ENCODE peak calls at places on chromosome 9, in eight cellular contexts. D is spleen; B is H1; T is sigmoid colon; U is heart left ventricle; O is A549; Z is CD8-positive, alpha-beta T cell; Q is naive thymus-derived CD4-positive, alpha-beta T cell. F is an unnamed sample.

GRCh38 chr9:83027153-83027867 is 35.6 kb downstream of the RASEF start:
- DNase-seq in D (no peak), B (no peak), T (no peak), U (no peak), O (peak; percentile 83), Z (no peak), Q (no peak), F (no peak)

GRCh38 chr9:92196909-92197308 is 81.7 kb upstream of the SPTLC1 start:
- DNase-seq in D (no peak), B (no peak), T (no peak), U (no peak), O (no peak), Z (no peak), Q (no peak), F (no peak)

GRCh38 chr9:4581861-4582565 is 80.1 kb upstream of the PLPP6 start:
- DNase-seq in D (no peak), B (no peak), T (no peak), U (no peak), O (no peak), Z (no peak), Q (no peak), F (no peak)

GRCh38 chr9:101028346-101029299 is at the start of gene PLPPR1:
- DNase-seq in D (peak; percentile 66), B (peak; percentile 47), T (peak; percentile 61), U (peak; percentile 25), O (peak; percentile 53), Z (no peak), Q (no peak), F (peak; percentile 82)

GRCh38 chr9:26361010-26361409 is 531.6 kb downstream of the CAAP1 start:
- DNase-seq in D (no peak), B (no peak), T (no peak), U (no peak), O (no peak), Z (no peak), Q (no peak), F (no peak)

GRCh38 chr9:85534340-85534739 is 207.4 kb downstream of the AGTPBP1 start:
- DNase-seq in D (peak; percentile 78), B (no peak), T (no peak), U (peak; percentile 34), O (no peak), Z (no peak), Q (no peak), F (no peak)

GRCh38 chr9:5957166-5957565 is 58.3 kb downstream of the RANBP6 start:
- DNase-seq in D (no peak), B (no peak), T (no peak), U (no peak), O (no peak), Z (no peak), Q (no peak), F (no peak)

GRCh38 chr9:104993291-104993963 is 65.5 kb upstream of the ABCA1 start:
- DNase-seq in D (peak; percentile 81), B (peak; percentile 93), T (peak; percentile 97), U (peak; percentile 81), O (no peak), Z (peak; percentile 14), Q (peak; percentile 47), F (peak; percentile 64)

GRCh38 chr9:97990259-97990658 is 7.1 kb downstream of the ANP32B start:
- DNase-seq in D (no peak), B (no peak), T (no peak), U (no peak), O (peak; percentile 31), Z (no peak), Q (no peak), F (no peak)

DNA sequence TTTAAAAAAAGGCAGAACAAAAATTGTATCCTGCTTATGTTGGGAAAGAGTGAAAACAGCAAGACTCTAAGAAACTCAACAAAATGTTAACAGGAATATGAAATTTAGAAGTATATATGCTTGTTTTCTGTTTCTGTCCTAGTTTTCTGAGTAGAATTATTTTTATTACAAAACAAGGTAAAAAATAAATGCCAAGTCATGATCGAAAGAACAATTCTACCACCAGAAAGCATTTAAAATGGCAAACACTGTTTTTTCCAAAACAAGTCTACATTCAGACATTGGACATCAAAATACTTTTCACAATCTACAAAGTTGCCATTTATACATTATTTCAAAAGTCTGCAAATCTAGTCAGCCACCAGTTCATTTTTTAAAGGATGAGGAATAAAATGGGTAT is 102.6 kb downstream of the TLE1 start:
- DNase-seq in D (no peak), B (no peak), T (no peak), U (no peak), O (no peak), Z (no peak), Q (no peak), F (no peak)
- H3K27ac ChIP-seq in D (no peak overlapping the region), B (no peak overlapping the region), T (no peak overlapping the region), U (no peak overlapping the region), O (peak overlapping the region; percentile 90), Z (no peak overlapping the region), Q (no peak overlapping the region), F (peak overlapping the region; percentile 77)

GRCh38 chr9:136789523-136789937 is 1.6 kb upstream of the TMEM141 start:
- DNase-seq in D (no peak), B (no peak), T (no peak), U (no peak), O (peak; percentile 41), Z (no peak), Q (no peak), F (no peak)

GRCh38 chr9:136792321-136793062 is 1.3 kb downstream of the TMEM141 start:
- DNase-seq in D (peak; percentile 86), B (no peak), T (no peak), U (no peak), O (no peak), Z (no peak), Q (no peak), F (peak; percentile 84)

GRCh38 chr9:136790640-136791465 is at the start of gene TMEM141:
- DNase-seq in D (peak; percentile 100), B (peak; percentile 99), T (peak; percentile 100), U (peak; percentile 100), O (peak; percentile 100), Z (peak; percentile 99), Q (peak; percentile 99), F (peak; percentile 99)

GRCh38 chr9:136793063-136793946 is 2.2 kb downstream of the TMEM141 start:
- DNase-seq in D (no peak), B (no peak), T (no peak), U (no peak), O (peak; percentile 36), Z (no peak), Q (no peak), F (peak; percentile 49)

GRCh38 chr9:136791466-136792276 is 527 bp downstream of the TMEM141 start:
- DNase-seq in D (peak; percentile 93), B (no peak), T (no peak), U (peak; percentile 54), O (peak; percentile 54), Z (peak; percentile 59), Q (peak; percentile 72), F (peak; percentile 85)
- H3K27ac ChIP-seq in D (peak overlapping the region; percentile 91), B (peak overlapping the region; percentile 78), T (peak overlapping the region; percentile 84), U (peak overlapping the region; percentile 98), O (peak overlapping the region; percentile 94), Z (peak overlapping the region; percentile 88), Q (peak overlapping the region; percentile 91), F (peak overlapping the region; percentile 96)

DNA sequence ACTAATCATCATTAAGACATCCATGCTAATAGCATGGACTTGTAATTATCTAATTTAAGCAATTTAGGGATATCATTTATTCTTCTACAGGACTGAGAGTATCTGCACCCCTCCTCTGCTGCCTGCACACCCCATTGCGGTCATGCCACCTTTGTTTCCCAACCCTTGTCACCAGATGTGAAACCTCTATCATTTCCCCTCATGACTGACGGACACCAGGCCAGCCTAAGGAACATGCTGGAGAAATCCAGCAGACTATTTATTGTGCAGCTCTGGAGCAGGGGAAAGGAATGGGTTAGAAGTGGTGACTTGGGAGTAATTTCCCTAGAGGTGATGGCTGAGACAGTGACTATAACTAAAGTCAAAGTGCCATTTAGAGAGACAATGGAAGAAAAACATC is 40.7 kb downstream of the UGCG start:
- DNase-seq in D (no peak), B (no peak), T (no peak), U (no peak), O (no peak), Z (no peak), Q (no peak), F (no peak)
- H3K27ac ChIP-seq in D (peak overlapping the region; percentile 86), B (no peak overlapping the region), T (peak overlapping the region; percentile 3), U (no peak overlapping the region), O (no peak overlapping the region), Z (no peak overlapping the region), Q (no peak overlapping the region), F (no peak overlapping the region)

GRCh38 chr9:86605303-86605702 is 251.1 kb upstream of the TUT7 start:
- DNase-seq in D (no peak), B (no peak), T (no peak), U (no peak), O (no peak), Z (no peak), Q (no peak), F (no peak)
- H3K27ac ChIP-seq in D (no peak overlapping the region), B (no peak overlapping the region), T (no peak overlapping the region), U (no peak overlapping the region), O (no peak overlapping the region), Z (no peak overlapping the region), Q (no peak overlapping the region), F (no peak overlapping the region)

GRCh38 chr9:124844291-124844690 is 9.0 kb upstream of the WDR38 start:
- DNase-seq in D (no peak), B (no peak), T (no peak), U (no peak), O (no peak), Z (no peak), Q (no peak), F (no peak)

GRCh38 chr9:124840300-124840833 is 12.9 kb upstream of the WDR38 start:
- DNase-seq in D (no peak), B (no peak), T (no peak), U (no peak), O (peak; percentile 42), Z (no peak), Q (no peak), F (peak; percentile 88)

GRCh38 chr9:124841422-124841821 is 11.8 kb upstream of the WDR38 start:
- DNase-seq in D (no peak), B (no peak), T (no peak), U (no peak), O (no peak), Z (no peak), Q (no peak), F (no peak)

GRCh38 chr9:124843635-124844034 is 9.6 kb upstream of the WDR38 start:
- DNase-seq in D (no peak), B (no peak), T (no peak), U (no peak), O (no peak), Z (no peak), Q (no peak), F (no peak)

GRCh38 chr9:124839612-124840299 is 13.5 kb upstream of the WDR38 start:
- DNase-seq in D (no peak), B (no peak), T (no peak), U (no peak), O (peak; percentile 53), Z (no peak), Q (no peak), F (no peak)
- H3K27ac ChIP-seq in D (no peak overlapping the region), B (peak overlapping the region; percentile 5), T (no peak overlapping the region), U (no peak overlapping the region), O (peak overlapping the region; percentile 59), Z (no peak overlapping the region), Q (no peak overlapping the region), F (no peak overlapping the region)

GRCh38 chr9:121360975-121361374 is 9.1 kb downstream of the STOM start:
- DNase-seq in D (no peak), B (no peak), T (no peak), U (no peak), O (no peak), Z (no peak), Q (no peak), F (no peak)
- H3K27ac ChIP-seq in D (peak overlapping the region; percentile 84), B (no peak overlapping the region), T (peak overlapping the region; percentile 96), U (peak overlapping the region; percentile 97), O (peak overlapping the region; percentile 9), Z (no peak overlapping the region), Q (no peak overlapping the region), F (no peak overlapping the region)

F was measured in pancreas.